ENCODE peak calls at places on chromosome 7, in six cellular contexts. C is GM12891, R is K562, X is GM12878, V is HepG2, W is H1. S is an unnamed sample.

GRCh38 chr7:14424675-14425074 is 435.2 kb upstream of the ETV1 start:
- DNase-seq in C (no peak), R (no peak), X (no peak), V (no peak), W (no peak), S (no peak)

GRCh38 chr7:70390251-70390650 is 741.7 kb upstream of the GALNT17 start:
- DNase-seq in C (no peak), R (no peak), X (no peak), V (no peak), W (no peak), S (no peak)

GRCh38 chr7:116740758-116741462 is 68.9 kb downstream of the MET start:
- DNase-seq in C (no peak), R (no peak), X (no peak), V (no peak), W (no peak), S (no peak)

GRCh38 chr7:157873664-157874063 is 536.9 kb downstream of the DNAJB6 start:
- DNase-seq in C (no peak), R (no peak), X (no peak), V (no peak), W (no peak), S (no peak)

GRCh38 chr7:15749631-15750030 is 63.1 kb upstream of the MEOX2 start:
- DNase-seq in C (no peak), R (no peak), X (no peak), V (no peak), W (no peak), S (no peak)

GRCh38 chr7:101243786-101244384 is 996 bp downstream of the FIS1 start:
- DNase-seq in C (peak), R (peak), X (no peak), V (no peak), W (peak), S (no peak)

GRCh38 chr7:135386776-135387175 is 123.1 kb downstream of the CNOT4 start:
- DNase-seq in C (no peak), R (no peak), X (no peak), V (no peak), W (no peak), S (no peak)

GRCh38 chr7:46705416-46706255 is 784.6 kb upstream of the IGFBP3 start:
- DNase-seq in C (no peak), R (no peak), X (no peak), V (no peak), W (no peak), S (no peak)

GRCh38 chr7:135714534-135715009 is 13.4 kb downstream of the SLC13A4 start:
- DNase-seq in C (no peak), R (no peak), X (no peak), V (peak), W (no peak), S (no peak)

GRCh38 chr7:47375590-47375989 is 206.3 kb downstream of the TNS3 start:
- DNase-seq in C (no peak), R (no peak), X (no peak), V (no peak), W (no peak), S (no peak)

GRCh38 chr7:138980575-138981285 is 459 bp downstream of the KIAA1549 start:
- DNase-seq in C (no peak), R (no peak), X (no peak), V (no peak), W (peak), S (no peak)

GRCh38 chr7:138979988-138980574 is 1.1 kb downstream of the KIAA1549 start:
- DNase-seq in C (no peak), R (no peak), X (no peak), V (no peak), W (no peak), S (no peak)

GRCh38 chr7:138982204-138982623 is 1.0 kb upstream of the KIAA1549 start:
- DNase-seq in C (no peak), R (peak), X (no peak), V (no peak), W (peak), S (no peak)

GRCh38 chr7:138979226-138979979 is 1.8 kb downstream of the KIAA1549 start:
- DNase-seq in C (no peak), R (no peak), X (no peak), V (peak), W (no peak), S (no peak)

GRCh38 chr7:138981332-138982203 is at the start of gene KIAA1549:
- DNase-seq in C (peak), R (peak), X (no peak), V (peak), W (peak), S (peak)
- TF ChIP-seq TAF1 in C (no peak), R (no peak), X (no peak), V (no peak), W (no peak), S (no peak)

DNA sequence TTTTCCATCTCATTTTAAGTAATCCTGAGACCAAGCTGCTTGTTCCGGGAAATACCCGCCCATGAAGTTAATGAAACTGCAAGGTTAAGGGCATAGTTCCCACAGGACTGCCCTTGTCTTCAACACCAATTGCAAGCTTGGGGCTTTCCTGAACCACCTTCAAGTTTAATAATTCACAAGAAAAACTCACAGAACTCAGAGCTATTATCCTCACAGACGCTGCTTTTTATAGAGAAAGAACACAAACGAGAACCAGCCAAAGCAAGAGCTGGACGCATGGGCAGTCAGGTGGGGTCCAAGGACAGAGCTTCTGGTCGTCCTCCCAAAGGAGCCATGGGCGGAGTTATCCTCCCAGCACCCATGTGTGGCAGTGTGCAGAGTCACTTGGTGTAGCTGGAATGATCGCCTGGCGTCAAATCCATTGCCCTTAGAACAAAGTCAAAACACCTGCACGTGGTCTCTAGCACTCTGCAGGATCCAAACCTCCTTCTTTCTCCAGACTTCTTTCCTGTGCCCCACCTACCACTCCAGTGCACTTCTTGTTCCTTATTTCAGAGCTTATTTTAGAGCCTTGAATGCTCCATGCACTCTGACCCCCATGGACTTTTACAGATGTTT is 56.7 kb downstream of the SNX10 start:
- DNase-seq in C (no peak), R (no peak), X (no peak), V (peak), W (no peak), S (no peak)
- TF ChIP-seq POLR2A in C (no peak), R (no peak), X (no peak), V (peak), W (no peak), S (no peak)

DNA sequence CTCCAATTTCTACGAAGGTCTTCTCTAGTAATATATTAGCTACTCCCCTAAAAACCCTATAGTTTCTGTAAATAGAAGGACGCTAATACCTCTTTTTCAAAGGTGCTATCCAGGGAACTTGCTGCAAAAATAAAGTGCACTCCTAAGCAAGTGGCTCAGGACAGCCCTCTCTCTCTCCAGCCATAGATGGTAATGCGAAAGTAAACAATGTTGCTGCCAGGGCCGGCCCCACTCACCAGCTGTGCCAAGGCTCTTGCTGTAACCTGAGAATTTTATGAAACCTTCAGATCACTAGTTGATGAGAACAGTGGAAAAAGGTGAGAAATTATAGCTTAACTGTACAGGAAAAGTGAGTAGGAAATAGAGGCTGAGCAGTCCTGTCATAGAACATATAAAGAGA is 10.9 kb upstream of the TAS2R39 start:
- DNase-seq in C (no peak), R (no peak), X (no peak), V (no peak), W (no peak), S (no peak)
- TF ChIP-seq TAF1 in C (no peak), R (no peak), X (no peak), V (no peak), W (no peak), S (no peak)

GRCh38 chr7:55572378-55573233 is at the start of gene VOPP1:
- DNase-seq in C (peak), R (peak), X (no peak), V (peak), W (peak), S (peak)
- TF ChIP-seq POLR2A in C (no peak), R (peak), X (peak), V (no peak), W (no peak), S (no peak)

GRCh38 chr7:143210541-143210940 is 11.3 kb upstream of the TAS2R40 start:
- DNase-seq in C (no peak), R (no peak), X (no peak), V (no peak), W (no peak), S (no peak)

GRCh38 chr7:143217806-143218205 is 4.0 kb upstream of the TAS2R40 start:
- DNase-seq in C (no peak), R (no peak), X (no peak), V (no peak), W (no peak), S (no peak)

GRCh38 chr7:143216151-143216550 is 5.7 kb upstream of the TAS2R40 start:
- DNase-seq in C (no peak), R (no peak), X (no peak), V (no peak), W (no peak), S (no peak)

DNA sequence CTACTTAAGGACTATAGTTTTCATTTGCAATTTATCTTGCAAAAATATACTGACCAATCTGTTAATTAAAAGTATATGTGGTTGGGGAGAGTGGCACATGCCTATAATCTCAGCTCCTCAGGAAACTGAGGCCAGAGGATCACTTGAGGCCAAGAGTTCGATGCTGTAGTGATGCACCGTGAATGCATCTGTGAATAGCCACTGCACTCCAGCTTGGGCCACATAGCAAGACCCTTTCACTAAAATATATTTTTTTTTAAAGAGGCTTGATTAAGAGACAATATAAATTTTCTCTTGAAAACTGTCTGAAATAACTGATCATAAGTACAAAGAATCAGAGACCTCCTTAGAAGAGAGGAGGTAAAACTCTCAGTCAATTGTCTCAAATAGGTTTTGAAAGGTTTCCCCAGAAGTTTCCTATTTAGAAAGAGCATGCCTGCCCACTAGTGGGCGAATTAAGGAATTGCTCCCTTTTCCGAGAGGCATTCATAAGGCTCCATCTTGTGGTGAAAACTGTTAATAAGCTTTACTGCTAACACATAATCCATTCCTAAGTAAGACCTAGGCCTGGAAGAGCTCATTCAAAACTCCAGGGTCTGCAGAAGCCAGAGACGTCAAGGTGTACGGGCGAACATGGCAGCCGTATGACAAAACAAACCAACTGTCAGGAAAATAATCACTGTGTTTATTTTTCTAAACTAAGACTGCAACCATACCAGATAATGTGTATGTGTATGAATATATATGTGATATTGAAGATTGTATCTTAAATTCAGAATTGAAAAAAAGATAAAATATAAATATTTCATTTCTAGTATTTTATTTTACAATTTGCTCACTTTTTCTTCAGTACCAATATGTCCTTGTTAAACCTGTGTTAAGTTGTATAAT is 6.8 kb upstream of the TAS2R40 start:
- DNase-seq in C (peak), R (peak), X (peak), V (peak), W (peak), S (peak)
- TF ChIP-seq TAF1 in C (no peak), R (no peak), X (no peak), V (no peak), W (no peak), S (no peak)

S was measured in GM12892.